ENCODE peak calls at places on chromosomes 2 and 18, in four cellular contexts. I, K, N and T are unnamed samples.

GRCh38 chr2:121969155-121969554 is 213.7 kb downstream of the TSN start:
- DNase-seq in I (no peak), N (no peak), K (no peak), T (no peak)

GRCh38 chr2:231764752-231765151 is 16.3 kb downstream of the PDE6D start:
- DNase-seq in N (no peak), K (no peak), I (no peak), T (no peak)

GRCh38 chr2:83143946-83144345 is 1315.1 kb downstream of the SUCLG1 start:
- DNase-seq in I (no peak), K (no peak), N (no peak), T (no peak)

GRCh38 chr2:237885171-237885930 is 25.9 kb downstream of the RAMP1 start:
- DNase-seq in N (no peak), I (no peak), K (no peak), T (no peak)

GRCh38 chr2:72180351-72180750 is 32.7 kb upstream of the CYP26B1 start:
- DNase-seq in I (no peak), K (no peak), N (no peak), T (no peak)

GRCh38 chr18:8003878-8004675 is 437.0 kb downstream of the PTPRM start:
- DNase-seq in K (peak; percentile 35), N (no peak), I (no peak), T (no peak)

GRCh38 chr18:27903906-27904305 is 273.0 kb downstream of the CDH2 start:
- DNase-seq in N (no peak), K (no peak), I (no peak), T (no peak)

GRCh38 chr18:80179857-80180558 is 67.3 kb downstream of the PARD6G start:
- DNase-seq in N (no peak), K (peak; percentile 44), I (no peak), T (no peak)

GRCh38 chr2:42846026-42846425 is 53.6 kb upstream of the HAAO start:
- DNase-seq in K (no peak), I (no peak), N (no peak), T (no peak)

GRCh38 chr18:53603281-53603680 is 621.2 kb downstream of the MBD2 start:
- DNase-seq in K (no peak), N (no peak), I (no peak), T (no peak)

GRCh38 chr2:135124924-135125886 is 73.1 kb downstream of the RAB3GAP1 start:
- DNase-seq in N (no peak), I (no peak), K (peak; percentile 68), T (peak; percentile 88)

GRCh38 chr2:38539086-38539485 is 63.6 kb downstream of the HNRNPLL start:
- DNase-seq in N (no peak), I (no peak), K (no peak), T (no peak)

GRCh38 chr18:50706199-50706598 is 113.6 kb downstream of the MRO start:
- DNase-seq in I (no peak), K (no peak), N (no peak), T (no peak)